ENCODE peak calls at places on chromosomes 1 and 21, in six cellular contexts. T is aorta; M is T47D; O is central memory CD4-positive, alpha-beta T cell; J is epithelial cell of esophagus; Z is MM.1S. B is an unnamed sample.

GRCh38 chr21:44426663-44427191 is 28.6 kb upstream of the LRRC3 start:
- DNase-seq in O (no peak), M (no peak), Z (no peak), J (no peak), T (peak; percentile 30), B (no peak)

GRCh38 chr1:116529199-116529616 is 41.6 kb downstream of the CD58 start:
- DNase-seq in Z (no peak), O (no peak), T (no peak), J (no peak), M (no peak), B (no peak)

GRCh38 chr1:72620453-72620852 is 338.1 kb upstream of the NEGR1 start:
- DNase-seq in Z (no peak), O (no peak), T (no peak), J (no peak), M (no peak), B (no peak)

GRCh38 chr1:37997256-37998088 is 7.7 kb upstream of the SF3A3 start:
- DNase-seq in Z (no peak), M (no peak), T (peak; percentile 50), J (no peak), O (no peak), B (no peak)

GRCh38 chr1:24491577-24492360 is 10.9 kb upstream of the RCAN3 start:
- DNase-seq in M (peak; percentile 7), O (no peak), Z (no peak), T (no peak), J (no peak), B (no peak)

GRCh38 chr21:36478207-36478701 is 1.7 kb downstream of the CLDN14 start:
- DNase-seq in T (no peak), M (no peak), O (no peak), Z (no peak), J (peak; percentile 95), B (no peak)

GRCh38 chr1:84060781-84061180 is 61.8 kb upstream of the TTLL7 start:
- DNase-seq in Z (no peak), J (no peak), M (no peak), T (no peak), O (no peak), B (peak; percentile 72)

GRCh38 chr1:109712321-109712864 is 342 bp downstream of the GSTM5 start:
- DNase-seq in J (no peak), M (no peak), T (no peak), O (no peak), Z (no peak), B (no peak)

GRCh38 chr1:19622204-19622603 is 21.9 kb upstream of the NBL1 start:
- DNase-seq in J (peak; percentile 59), O (no peak), T (no peak), M (no peak), Z (no peak), B (no peak)

GRCh38 chr1:31576201-31576669 is at the start of gene TINAGL1:
- DNase-seq in O (no peak), J (peak; percentile 83), T (no peak), Z (no peak), M (peak; percentile 52), B (peak; percentile 85)

GRCh38 chr1:68175621-68176398 is 56.5 kb downstream of the WLS start:
- DNase-seq in J (peak; percentile 62), Z (no peak), M (no peak), O (no peak), T (no peak), B (peak; percentile 65)

GRCh38 chr1:37055631-37056030 is 21.3 kb upstream of the GRIK3 start:
- DNase-seq in J (no peak), T (no peak), M (no peak), O (no peak), Z (no peak), B (no peak)

GRCh38 chr1:63322944-63323865 is 838 bp downstream of the FOXD3 start:
- DNase-seq in O (peak; percentile 57), T (no peak), J (peak; percentile 34), Z (no peak), M (no peak), B (peak; percentile 95)

GRCh38 chr1:58754683-58755467 is 29.0 kb downstream of the JUN start:
- DNase-seq in M (no peak), J (no peak), O (peak; percentile 46), T (no peak), Z (no peak), B (no peak)

GRCh38 chr1:234722267-234722704 is 112.3 kb upstream of the IRF2BP2 start:
- DNase-seq in J (no peak), M (no peak), T (peak; percentile 50), O (no peak), Z (no peak), B (no peak)

GRCh38 chr1:92922378-92923035 is 38.8 kb downstream of the DIPK1A start:
- DNase-seq in M (peak; percentile 20), O (no peak), Z (no peak), T (no peak), J (no peak), B (no peak)

GRCh38 chr1:202811296-202812175 is 782 bp downstream of the PCAT6 start:
- DNase-seq in M (peak; percentile 89), T (peak; percentile 52), O (no peak), J (peak; percentile 44), Z (no peak), B (peak; percentile 62)

GRCh38 chr1:33443705-33444180 is 12.8 kb upstream of the PHC2 start:
- DNase-seq in Z (no peak), J (no peak), M (no peak), O (no peak), T (no peak), B (no peak)

GRCh38 chr1:13543451-13543911 is 29.7 kb upstream of the LRRC38 start:
- DNase-seq in Z (no peak), M (no peak), O (no peak), J (no peak), T (no peak), B (no peak)

GRCh38 chr1:53575948-53576305 is 116.7 kb downstream of the DMRTB1 start:
- DNase-seq in T (no peak), J (no peak), M (no peak), O (no peak), Z (no peak), B (no peak)

GRCh38 chr1:207890136-207890738 is 20.7 kb downstream of the CD34 start:
- DNase-seq in Z (no peak), O (no peak), T (peak; percentile 88), M (peak; percentile 91), J (peak; percentile 35), B (no peak)

GRCh38 chr21:45266518-45267389 is 20.9 kb downstream of the POFUT2 start:
- DNase-seq in O (peak; percentile 75), Z (no peak), T (no peak), J (no peak), M (no peak), B (no peak)

GRCh38 chr1:15351301-15351700 is 58.4 kb upstream of the EFHD2 start:
- DNase-seq in T (no peak), J (no peak), Z (no peak), M (no peak), O (no peak), B (no peak)

GRCh38 chr1:62159940-62160348 is 34.7 kb upstream of the L1TD1 start:
- DNase-seq in M (no peak), Z (no peak), J (no peak), T (no peak), O (no peak), B (no peak)

GRCh38 chr21:37551406-37552355 is 185.1 kb downstream of the DYRK1A start:
- DNase-seq in J (no peak), M (peak; percentile 48), Z (no peak), T (no peak), O (no peak), B (peak; percentile 27)

GRCh38 chr21:35801388-35801787 is 258.9 kb downstream of the SETD4 start:
- DNase-seq in J (no peak), T (no peak), Z (peak; percentile 87), O (no peak), M (no peak), B (no peak)

GRCh38 chr1:109197163-109198042 is 16.3 kb upstream of the SARS1 start:
- DNase-seq in J (peak; percentile 99), Z (no peak), M (no peak), T (peak; percentile 73), O (no peak), B (no peak)

GRCh38 chr1:2557146-2558029 is 1.2 kb downstream of the TNFRSF14 start:
- DNase-seq in Z (no peak), J (no peak), T (peak; percentile 48), M (no peak), O (no peak), B (peak; percentile 38)

GRCh38 chr1:184110253-184111204 is 59.0 kb downstream of the TSEN15 start:
- DNase-seq in O (no peak), J (no peak), Z (no peak), M (peak; percentile 4), T (no peak), B (no peak)

GRCh38 chr1:2152914-2153313 is 41.7 kb downstream of the FAAP20 start:
- DNase-seq in J (peak; percentile 33), T (no peak), O (peak; percentile 38), Z (no peak), M (no peak), B (no peak)

GRCh38 chr21:46413365-46413696 is 45.4 kb upstream of the DIP2A start:
- DNase-seq in M (no peak), Z (no peak), J (peak; percentile 78), T (no peak), O (no peak), B (no peak)

GRCh38 chr21:31181089-31181757 is 142.9 kb upstream of the KRTAP19-8 start:
- DNase-seq in T (no peak), Z (no peak), J (no peak), M (no peak), O (peak; percentile 58), B (no peak)

GRCh38 chr1:16420719-16421118 is 16.5 kb downstream of the SPATA21 start:
- DNase-seq in O (peak; percentile 68), Z (peak; percentile 86), T (no peak), J (no peak), M (no peak), B (no peak)

B was measured in DMS53.